ENCODE peak calls at places on chromosomes 11 and 22, in four cellular contexts. One of them, this sample, is unnamed.
A peak's percentile ranks its signal among the peaks of the same experiment; 100 is the strongest.

GRCh38 chr11:116697639-116698038 is 75.1 kb downstream of the BUD13 start:
- DNase-seq in pancreas: no peak
- DNase-seq in neural progenitor cell: no peak
- DNase-seq in A549: no peak
- DNase-seq in this sample: no peak

GRCh38 chr22:31093956-31094622 is 13.0 kb downstream of the SMTN start:
- DNase-seq in neural progenitor cell: no peak
- DNase-seq in A549: no peak
- DNase-seq in pancreas: no peak
- DNase-seq in this sample: no peak

GRCh38 chr22:46238541-46238940 is 11.6 kb downstream of the CDPF1 start:
- DNase-seq in pancreas: no peak
- DNase-seq in A549: no peak
- DNase-seq in neural progenitor cell: no peak
- DNase-seq in this sample: no peak

GRCh38 chr22:18966748-18967147 is 30.7 kb upstream of the PRODH start:
- DNase-seq in neural progenitor cell: no peak
- DNase-seq in A549: no peak
- DNase-seq in pancreas: no peak
- DNase-seq in this sample: no peak

GRCh38 chr11:64251986-64252837 is 882 bp downstream of the PLCB3 start:
- DNase-seq in A549: peak; percentile 69
- DNase-seq in neural progenitor cell: peak; percentile 52
- DNase-seq in pancreas: no peak
- DNase-seq in this sample: no peak

GRCh38 chr22:30643055-30643875 is 7.7 kb downstream of the SLC35E4 start:
- DNase-seq in neural progenitor cell: no peak
- DNase-seq in A549: no peak
- DNase-seq in pancreas: no peak
- DNase-seq in this sample: no peak

GRCh38 chr11:12539570-12539969 is 134.7 kb upstream of the TEAD1 start:
- DNase-seq in neural progenitor cell: no peak
- DNase-seq in pancreas: no peak
- DNase-seq in A549: no peak
- DNase-seq in this sample: no peak

GRCh38 chr11:15963266-15963665 is 393.1 kb downstream of the SOX6 start:
- DNase-seq in pancreas: no peak
- DNase-seq in neural progenitor cell: no peak
- DNase-seq in A549: no peak
- DNase-seq in this sample: no peak

GRCh38 chr11:97703815-97704214 is 1314.0 kb downstream of the JRKL start:
- DNase-seq in A549: no peak
- DNase-seq in neural progenitor cell: no peak
- DNase-seq in pancreas: no peak
- DNase-seq in this sample: no peak

GRCh38 chr11:65456418-65456817 is 33.8 kb downstream of the NEAT1 start:
- DNase-seq in A549: no peak
- DNase-seq in neural progenitor cell: no peak
- DNase-seq in pancreas: no peak
- DNase-seq in this sample: no peak

GRCh38 chr11:2221024-2221423 is 49.4 kb downstream of the ASCL2 start:
- DNase-seq in pancreas: no peak
- DNase-seq in A549: no peak
- DNase-seq in neural progenitor cell: no peak
- DNase-seq in this sample: no peak

GRCh38 chr11:86799680-86800075 is 664 bp upstream of the PRSS23 start:
- DNase-seq in pancreas: no peak
- DNase-seq in A549: no peak
- DNase-seq in neural progenitor cell: peak; percentile 63
- DNase-seq in this sample: no peak
- H3K27ac ChIP-seq in pancreas: peak overlapping the region; percentile 48
- H3K27ac ChIP-seq in A549: peak overlapping the region; percentile 96
- H3K27ac ChIP-seq in neural progenitor cell: peak overlapping the region; percentile 71
- H3K27ac ChIP-seq in this sample: peak overlapping the region; percentile 72

GRCh38 chr11:67368621-67369020 is 4.8 kb downstream of the CLCF1 start:
- DNase-seq in A549: no peak
- DNase-seq in neural progenitor cell: no peak
- DNase-seq in pancreas: no peak
- DNase-seq in this sample: no peak
- H3K27ac ChIP-seq in A549: peak overlapping the region; percentile 100
- H3K27ac ChIP-seq in neural progenitor cell: no peak overlapping the region
- H3K27ac ChIP-seq in pancreas: no peak overlapping the region
- H3K27ac ChIP-seq in this sample: no peak overlapping the region

GRCh38 chr11:75565221-75565814 is 3.3 kb downstream of the SERPINH1 start:
- DNase-seq in A549: no peak
- DNase-seq in neural progenitor cell: no peak
- DNase-seq in pancreas: no peak
- DNase-seq in this sample: no peak
- H3K27ac ChIP-seq in A549: peak overlapping the region; percentile 97
- H3K27ac ChIP-seq in neural progenitor cell: no peak overlapping the region
- H3K27ac ChIP-seq in pancreas: peak overlapping the region; percentile 37
- H3K27ac ChIP-seq in this sample: peak overlapping the region; percentile 58

GRCh38 chr11:129996113-129996870 is 6.3 kb downstream of the PRDM10 start:
- DNase-seq in A549: no peak
- DNase-seq in pancreas: no peak
- DNase-seq in neural progenitor cell: no peak
- DNase-seq in this sample: no peak

GRCh38 chr11:129989437-129989836 is 13.2 kb downstream of the PRDM10 start:
- DNase-seq in neural progenitor cell: no peak
- DNase-seq in pancreas: no peak
- DNase-seq in A549: no peak
- DNase-seq in this sample: no peak

GRCh38 chr11:129987950-129988349 is 14.7 kb downstream of the PRDM10 start:
- DNase-seq in neural progenitor cell: no peak
- DNase-seq in pancreas: no peak
- DNase-seq in A549: no peak
- DNase-seq in this sample: no peak

GRCh38 chr11:129995163-129995562 is 7.5 kb downstream of the PRDM10 start:
- DNase-seq in A549: no peak
- DNase-seq in neural progenitor cell: no peak
- DNase-seq in pancreas: no peak
- DNase-seq in this sample: no peak

DNA sequence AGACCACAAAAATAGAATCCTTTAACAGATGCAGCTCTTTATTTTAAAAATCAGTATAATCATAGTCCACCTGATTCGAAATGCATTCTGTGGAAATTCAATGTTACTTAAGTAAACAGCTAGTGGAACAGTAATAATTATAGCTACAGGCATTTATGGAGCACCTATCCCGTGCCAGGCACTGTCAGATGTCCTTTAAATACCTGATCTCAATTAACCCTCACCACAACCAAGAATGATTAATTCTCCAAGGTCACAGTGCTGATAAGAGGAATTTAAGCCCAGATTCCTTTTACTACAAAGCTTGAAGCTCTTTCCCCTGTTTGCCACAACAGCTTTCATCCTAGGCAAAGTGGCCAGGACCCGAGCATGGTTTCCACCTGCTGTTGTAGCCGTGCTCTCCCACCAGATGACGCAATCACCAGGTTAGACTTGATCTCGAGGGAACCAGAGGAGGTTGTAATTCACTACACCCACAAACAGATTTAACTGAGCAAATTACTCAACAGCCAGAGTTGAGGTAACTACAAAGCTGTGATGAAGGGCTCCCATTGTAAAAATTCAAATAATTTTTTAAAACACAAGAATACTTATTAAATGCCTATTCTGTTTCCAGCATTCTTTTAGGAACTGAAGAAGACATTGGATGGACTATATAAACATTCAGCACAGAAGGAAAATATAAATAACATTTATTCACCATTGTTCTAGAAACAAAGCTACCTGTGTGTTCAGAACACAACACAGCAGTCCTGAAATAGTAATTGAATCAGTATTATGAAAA is 10.3 kb downstream of the PRDM10 start:
- DNase-seq in pancreas: peak; percentile 74
- DNase-seq in A549: peak; percentile 15
- DNase-seq in neural progenitor cell: peak; percentile 52
- DNase-seq in this sample: no peak
- H3K27ac ChIP-seq in pancreas: peak overlapping the region; percentile 60
- H3K27ac ChIP-seq in A549: no peak overlapping the region
- H3K27ac ChIP-seq in neural progenitor cell: no peak overlapping the region
- H3K27ac ChIP-seq in this sample: no peak overlapping the region

DNA sequence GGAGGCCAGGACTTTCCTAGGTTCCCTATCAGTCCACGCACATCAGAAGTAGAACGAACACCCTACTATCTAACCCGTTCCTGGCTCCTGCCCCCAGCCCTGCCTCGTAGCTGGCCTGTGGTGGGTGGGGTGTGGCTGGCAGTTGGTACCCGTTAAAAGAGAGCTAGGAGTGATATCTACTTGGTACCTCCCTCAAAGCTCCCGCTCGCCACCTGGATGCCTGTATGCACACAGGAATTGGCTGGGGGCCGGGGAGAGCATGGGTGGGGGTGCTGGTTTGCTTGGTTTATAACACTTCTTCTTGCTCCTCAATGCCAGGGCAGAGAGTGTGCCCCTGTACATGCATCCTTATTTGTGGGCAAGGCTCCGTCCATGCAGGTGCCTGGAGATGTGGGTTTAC is 14.0 kb upstream of the NECTIN1 start:
- DNase-seq in neural progenitor cell: no peak
- DNase-seq in pancreas: no peak
- DNase-seq in A549: no peak
- DNase-seq in this sample: no peak
- H3K27ac ChIP-seq in neural progenitor cell: no peak overlapping the region
- H3K27ac ChIP-seq in pancreas: no peak overlapping the region
- H3K27ac ChIP-seq in A549: no peak overlapping the region
- H3K27ac ChIP-seq in this sample: no peak overlapping the region

GRCh38 chr11:47495856-47496217 is 46.9 kb upstream of the RAPSN start:
- DNase-seq in pancreas: no peak
- DNase-seq in neural progenitor cell: no peak
- DNase-seq in A549: no peak
- DNase-seq in this sample: no peak
- H3K27ac ChIP-seq in pancreas: no peak overlapping the region
- H3K27ac ChIP-seq in neural progenitor cell: no peak overlapping the region
- H3K27ac ChIP-seq in A549: no peak overlapping the region
- H3K27ac ChIP-seq in this sample: no peak overlapping the region

DNA sequence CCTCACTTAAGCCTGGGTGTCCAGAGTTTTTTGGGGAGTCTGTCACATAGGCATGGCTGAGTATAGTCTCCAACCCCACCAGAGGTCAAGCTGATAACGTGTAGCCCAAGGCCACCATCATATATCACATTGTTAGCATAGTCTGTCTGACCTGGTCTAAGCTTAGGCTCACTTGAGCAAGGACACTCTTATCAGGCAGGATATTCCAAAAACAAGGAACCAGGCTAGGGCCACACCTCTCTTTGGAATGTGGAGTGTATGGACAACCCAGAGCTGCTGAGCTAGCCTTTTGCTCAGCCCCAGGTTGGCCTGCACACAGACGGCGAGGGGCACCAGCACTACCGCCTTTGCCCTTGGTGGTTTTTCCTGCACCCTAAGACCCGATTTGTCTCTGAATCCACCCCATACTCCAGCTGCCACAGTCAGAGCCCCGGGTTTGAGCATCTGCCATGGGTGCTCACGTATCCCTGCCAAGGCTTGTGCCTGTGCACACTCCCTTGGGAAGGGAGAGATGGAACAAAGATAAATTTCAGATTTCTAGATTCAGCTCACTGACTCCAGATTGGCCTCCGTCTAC is 7.2 kb downstream of the SNAP29 start:
- DNase-seq in neural progenitor cell: no peak
- DNase-seq in A549: no peak
- DNase-seq in pancreas: no peak
- DNase-seq in this sample: no peak
- H3K27ac ChIP-seq in neural progenitor cell: no peak overlapping the region
- H3K27ac ChIP-seq in A549: no peak overlapping the region
- H3K27ac ChIP-seq in pancreas: no peak overlapping the region
- H3K27ac ChIP-seq in this sample: no peak overlapping the region

DNA sequence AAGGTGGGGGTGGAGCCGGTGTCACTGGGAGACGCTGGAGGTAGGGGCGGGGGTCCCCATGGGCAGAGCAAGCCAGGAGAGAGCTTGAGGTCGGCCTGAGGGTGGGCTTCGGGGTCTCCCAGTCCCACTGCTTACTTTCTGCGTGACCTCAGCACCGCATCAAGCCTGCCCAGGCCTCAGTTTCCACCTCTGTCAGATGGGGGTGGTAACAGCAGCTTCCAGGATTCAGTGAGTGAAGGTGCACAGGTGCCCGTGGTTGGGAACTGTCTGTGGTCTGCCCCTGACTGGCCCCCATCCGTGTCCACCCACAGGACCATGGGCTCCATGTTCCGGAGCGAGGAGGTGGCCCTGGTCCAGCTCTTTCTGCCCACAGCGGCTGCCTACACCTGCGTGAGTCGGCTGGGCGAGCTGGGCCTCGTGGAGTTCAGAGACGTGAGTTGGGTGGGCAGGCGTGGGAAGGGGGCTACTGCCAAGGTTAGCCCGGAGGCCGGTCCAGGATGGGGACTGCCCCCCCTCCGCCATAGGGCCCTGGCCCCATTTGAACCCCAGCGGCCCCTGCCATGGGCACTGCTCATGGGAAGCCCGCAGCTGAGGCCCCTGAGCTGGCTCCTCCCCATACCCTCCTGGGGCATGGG is 2.2 kb downstream of the TCIRG1 start:
- DNase-seq in neural progenitor cell: no peak
- DNase-seq in pancreas: peak; percentile 83
- DNase-seq in A549: no peak
- DNase-seq in this sample: no peak
- H3K27ac ChIP-seq in neural progenitor cell: no peak overlapping the region
- H3K27ac ChIP-seq in pancreas: peak overlapping the region; percentile 93
- H3K27ac ChIP-seq in A549: peak overlapping the region; percentile 96
- H3K27ac ChIP-seq in this sample: no peak overlapping the region

DNA sequence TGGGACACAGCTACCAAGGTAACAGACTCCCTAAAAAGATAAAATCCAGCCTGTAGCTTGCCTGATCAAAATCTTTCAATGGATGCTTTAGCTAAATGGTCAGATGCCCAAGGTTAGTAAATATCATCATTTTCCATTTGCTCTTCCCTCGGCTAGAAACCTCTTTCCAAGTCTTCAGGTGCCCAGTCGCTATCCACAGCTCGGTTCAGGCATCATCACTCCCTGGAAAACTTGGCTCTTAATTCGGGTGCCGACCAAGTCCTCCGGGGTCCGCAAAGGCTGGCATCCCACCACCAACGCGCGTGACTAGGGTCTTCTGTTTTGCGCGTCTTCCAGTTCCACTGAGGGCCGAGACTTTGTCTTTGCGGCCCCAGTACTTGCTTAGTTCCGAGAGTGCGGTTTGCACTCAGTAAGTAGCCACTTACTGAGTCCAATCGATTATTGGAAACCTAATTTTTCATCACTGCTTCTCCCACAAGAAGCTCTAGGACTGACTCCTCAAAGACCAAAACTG is 44.3 kb downstream of the OR4D9 start:
- DNase-seq in A549: no peak
- DNase-seq in neural progenitor cell: no peak
- DNase-seq in pancreas: no peak
- DNase-seq in this sample: no peak
- H3K27ac ChIP-seq in A549: peak overlapping the region; percentile 91
- H3K27ac ChIP-seq in neural progenitor cell: no peak overlapping the region
- H3K27ac ChIP-seq in pancreas: peak overlapping the region; percentile 47
- H3K27ac ChIP-seq in this sample: peak overlapping the region; percentile 11

GRCh38 chr11:8241373-8242112 is 22.1 kb downstream of the LMO1 start:
- DNase-seq in A549: no peak
- DNase-seq in neural progenitor cell: peak; percentile 66
- DNase-seq in pancreas: no peak
- DNase-seq in this sample: peak; percentile 36

GRCh38 chr11:8242480-8243280 is 21.0 kb downstream of the LMO1 start:
- DNase-seq in pancreas: no peak
- DNase-seq in A549: no peak
- DNase-seq in neural progenitor cell: peak; percentile 51
- DNase-seq in this sample: no peak

GRCh38 chr11:8243458-8243857 is 20.2 kb downstream of the LMO1 start:
- DNase-seq in A549: no peak
- DNase-seq in neural progenitor cell: no peak
- DNase-seq in pancreas: no peak
- DNase-seq in this sample: no peak

GRCh38 chr11:8239536-8240228 is 24.0 kb downstream of the LMO1 start:
- DNase-seq in neural progenitor cell: no peak
- DNase-seq in pancreas: no peak
- DNase-seq in A549: no peak
- DNase-seq in this sample: no peak

GRCh38 chr11:8242113-8242475 is 21.6 kb downstream of the LMO1 start:
- DNase-seq in A549: no peak
- DNase-seq in neural progenitor cell: no peak
- DNase-seq in pancreas: no peak
- DNase-seq in this sample: no peak
- H3K27ac ChIP-seq in A549: no peak overlapping the region
- H3K27ac ChIP-seq in neural progenitor cell: peak overlapping the region; percentile 60
- H3K27ac ChIP-seq in pancreas: no peak overlapping the region
- H3K27ac ChIP-seq in this sample: no peak overlapping the region

This sample was measured in neuronal stem cell.